ENCODE peak calls at places on chromosomes 13 and 19, in four cellular contexts. C is T-helper 17 cell; T is AG08396; P is stimulated activated CD4-positive, alpha-beta T cell treated with anti-CD3 and anti-CD28 coated beads, Interleukin-4, amount 100 ng/mL, for 48 hours. M is an unnamed sample.

GRCh38 chr19:4814625-4815425 is 16.7 kb downstream of the TICAM1 start:
- DNase-seq in C (no peak), T (no peak), P (no peak), M (no peak)

GRCh38 chr19:36456831-36457230 is 32.5 kb downstream of the ZNF566 start:
- DNase-seq in C (no peak), T (no peak), P (no peak), M (no peak)

GRCh38 chr13:26968431-26969335 is 202.9 kb downstream of the USP12 start:
- DNase-seq in C (no peak), T (no peak), P (no peak), M (peak)

GRCh38 chr13:73216381-73216831 is 157.6 kb downstream of the KLF5 start:
- DNase-seq in C (no peak), T (no peak), P (no peak), M (no peak)

GRCh38 chr19:1956868-1957492 is 16.0 kb downstream of the CSNK1G2 start:
- DNase-seq in C (no peak), T (no peak), P (no peak), M (no peak)

GRCh38 chr19:19662866-19663291 is 597 bp downstream of the ATP13A1 start:
- DNase-seq in C (no peak), T (peak), P (no peak), M (no peak)

GRCh38 chr13:79782541-79783216 is 301.7 kb downstream of the NDFIP2 start:
- DNase-seq in C (no peak), T (peak), P (no peak), M (no peak)

GRCh38 chr19:17719730-17720486 is 628 bp downstream of the MAP1S start:
- DNase-seq in C (no peak), T (peak), P (peak), M (peak)

GRCh38 chr19:52007436-52007804 is 591 bp downstream of the ZNF615 start:
- DNase-seq in C (no peak), T (peak), P (no peak), M (no peak)

GRCh38 chr19:35882074-35882832 is 13.9 kb downstream of the APLP1 start:
- DNase-seq in C (no peak), T (peak), P (no peak), M (peak)

GRCh38 chr13:50526771-50527567 is 316.5 kb downstream of the DLEU7 start:
- DNase-seq in C (no peak), T (no peak), P (no peak), M (no peak)

GRCh38 chr19:50392759-50393158 is 8.6 kb downstream of the POLD1 start:
- DNase-seq in C (no peak), T (no peak), P (no peak), M (no peak)

GRCh38 chr13:113393226-113393571 is 29.3 kb upstream of the GRTP1 start:
- DNase-seq in C (no peak), T (no peak), P (no peak), M (no peak)

GRCh38 chr13:21240586-21240985 is 64.1 kb downstream of the MRPL57 start:
- DNase-seq in C (no peak), T (no peak), P (no peak), M (no peak)

GRCh38 chr13:107450931-107451330 is 764.4 kb downstream of the LIG4 start:
- DNase-seq in C (no peak), T (peak), P (no peak), M (peak)

GRCh38 chr13:91652389-91652788 is 254.0 kb downstream of the GPC5 start:
- DNase-seq in C (no peak), T (no peak), P (no peak), M (no peak)

GRCh38 chr13:30526612-30527217 is 61.0 kb upstream of the HMGB1 start:
- DNase-seq in C (no peak), T (no peak), P (no peak), M (no peak)

GRCh38 chr19:18208098-18208951 is 4.5 kb upstream of the RAB3A start:
- DNase-seq in C (peak), T (peak), P (peak), M (peak)

GRCh38 chr19:54203151-54203611 is 2.5 kb downstream of the RPS9 start:
- DNase-seq in C (no peak), T (no peak), P (no peak), M (peak)

GRCh38 chr19:45164577-45165335 is 4.0 kb upstream of the NKPD1 start:
- DNase-seq in C (peak), T (no peak), P (peak), M (peak)

GRCh38 chr13:80082396-80083096 is 258.4 kb downstream of the SPRY2 start:
- DNase-seq in C (no peak), T (peak), P (no peak), M (no peak)

GRCh38 chr19:42989851-42990250 is 36.4 kb downstream of the PSG11 start:
- DNase-seq in C (no peak), T (no peak), P (no peak), M (no peak)